ENCODE peak calls at places on chromosomes 7 and 10, in five cellular contexts. R is upper lobe of left lung, N is GM12878, U is K562, G is HepG2. H is an unnamed sample.

GRCh38 chr7:6259257-6259656 is 13.2 kb downstream of the CYTH3 start:
- ATAC-seq in U (no peak), N (no peak), R (no peak), G (no peak), H (no peak)

GRCh38 chr10:35492387-35493195 is 112.5 kb upstream of the GJD4 start:
- ATAC-seq in U (peak; percentile 73), R (no peak), G (no peak), N (no peak), H (no peak)

GRCh38 chr7:128010392-128011078 is 20.7 kb downstream of the LRRC4 start:
- ATAC-seq in N (peak; percentile 37), U (peak; percentile 74), G (peak; percentile 37), R (no peak), H (no peak)

GRCh38 chr10:31871266-31871887 is 57.3 kb downstream of the ARHGAP12 start:
- ATAC-seq in R (no peak), U (peak; percentile 38), N (no peak), G (no peak), H (no peak)

GRCh38 chr10:129692695-129693094 is 225.7 kb downstream of the MGMT start:
- ATAC-seq in N (no peak), G (no peak), R (no peak), U (no peak), H (no peak)

GRCh38 chr10:99779335-99779734 is 3.1 kb upstream of the ABCC2 start:
- ATAC-seq in R (peak; percentile 33), N (peak; percentile 55), U (no peak), G (peak; percentile 27), H (peak; percentile 46)

GRCh38 chr7:28509256-28510021 is 97.1 kb downstream of the CREB5 start:
- ATAC-seq in R (peak; percentile 73), G (no peak), N (peak; percentile 95), U (no peak), H (no peak)

GRCh38 chr10:73931767-73932624 is 21.1 kb downstream of the PLAU start:
- ATAC-seq in G (no peak), U (peak; percentile 73), R (peak; percentile 46), N (peak; percentile 89), H (no peak)

GRCh38 chr7:139659922-139660316 is 117.9 kb downstream of the HIPK2 start:
- ATAC-seq in G (peak; percentile 21), N (no peak), R (no peak), U (no peak), H (no peak)

GRCh38 chr7:17506090-17506489 is 207.6 kb downstream of the AHR start:
- ATAC-seq in U (no peak), G (peak; percentile 87), R (no peak), N (peak; percentile 78), H (no peak)

GRCh38 chr7:67902143-67902542 is 905.5 kb downstream of the TYW1 start:
- ATAC-seq in U (no peak), G (no peak), N (no peak), R (no peak), H (no peak)

GRCh38 chr7:94297397-94297838 is 97.3 kb upstream of the COL1A2 start:
- ATAC-seq in N (no peak), G (no peak), R (peak; percentile 82), U (no peak), H (peak; percentile 86)

GRCh38 chr7:122006687-122007086 is 133.7 kb downstream of the PTPRZ1 start:
- ATAC-seq in R (no peak), U (no peak), G (no peak), N (no peak), H (no peak)

GRCh38 chr10:63456437-63457210 is 9.2 kb downstream of the JMJD1C start:
- ATAC-seq in R (no peak), N (no peak), G (no peak), U (no peak), H (no peak)

GRCh38 chr7:18895456-18895855 is 222.0 kb downstream of the TWIST1 start:
- ATAC-seq in U (no peak), G (no peak), N (no peak), R (no peak), H (no peak)

GRCh38 chr10:126262186-126262838 is 126.0 kb downstream of the ADAM12 start:
- ATAC-seq in N (no peak), U (no peak), G (no peak), R (no peak), H (peak; percentile 53)

GRCh38 chr7:5001003-5001402 is 42.0 kb upstream of the MMD2 start:
- ATAC-seq in R (no peak), G (no peak), N (no peak), U (no peak), H (no peak)

GRCh38 chr10:93515071-93515962 is 18.9 kb downstream of the CEP55 start:
- ATAC-seq in R (peak; percentile 75), N (no peak), G (no peak), U (no peak), H (peak; percentile 31)

GRCh38 chr7:47836513-47837202 is 111.6 kb downstream of the PKD1L1 start:
- ATAC-seq in R (no peak), G (peak; percentile 27), U (no peak), N (no peak), H (no peak)

GRCh38 chr7:103989785-103990775 is 622 bp upstream of the RELN start:
- ATAC-seq in R (peak; percentile 28), G (peak; percentile 85), N (no peak), U (peak; percentile 71), H (peak; percentile 29)

GRCh38 chr7:171364-171904 is 20.9 kb upstream of the FAM20C start:
- ATAC-seq in N (no peak), U (peak; percentile 68), G (peak; percentile 81), R (no peak), H (no peak)

GRCh38 chr7:131383417-131383816 is 55.7 kb downstream of the MKLN1 start:
- ATAC-seq in N (no peak), U (no peak), R (peak; percentile 41), G (no peak), H (no peak)

GRCh38 chr10:78210548-78210947 is 176.9 kb downstream of the RPS24 start:
- ATAC-seq in G (no peak), N (no peak), U (no peak), R (no peak), H (no peak)

GRCh38 chr7:130993671-130994365 is 259.8 kb upstream of the KLF14 start:
- ATAC-seq in U (no peak), G (peak; percentile 22), R (no peak), N (peak; percentile 84), H (no peak)

GRCh38 chr10:38047666-38048065 is 37.2 kb downstream of the ZNF33A start:
- ATAC-seq in G (no peak), R (no peak), N (peak; percentile 77), U (no peak), H (no peak)

GRCh38 chr10:77865585-77866324 is 60.8 kb downstream of the DLG5 start:
- ATAC-seq in G (peak; percentile 21), N (no peak), U (peak; percentile 54), R (no peak), H (no peak)

GRCh38 chr7:27899601-27900000 is 159.6 kb downstream of the TAX1BP1 start:
- ATAC-seq in N (no peak), G (no peak), U (no peak), R (no peak), H (no peak)

GRCh38 chr10:13633689-13634088 is 46.9 kb downstream of the PRPF18 start:
- ATAC-seq in R (peak; percentile 76), U (no peak), G (no peak), N (no peak), H (peak; percentile 90)
- TF ChIP-seq EP300 in R (no peak), U (no peak), G (no peak), N (no peak), H (no peak)

GRCh38 chr7:92811158-92811557 is 25.2 kb downstream of the CDK6 start:
- ATAC-seq in U (no peak), N (no peak), R (no peak), G (no peak), H (no peak)

GRCh38 chr7:92808635-92809034 is 27.7 kb downstream of the CDK6 start:
- ATAC-seq in U (no peak), N (no peak), G (no peak), R (no peak), H (no peak)

GRCh38 chr7:92808006-92808405 is 28.4 kb downstream of the CDK6 start:
- ATAC-seq in U (no peak), R (no peak), G (no peak), N (no peak), H (no peak)

GRCh38 chr7:92810242-92810611 is 26.1 kb downstream of the CDK6 start:
- ATAC-seq in R (no peak), U (peak; percentile 80), N (peak; percentile 54), G (no peak), H (no peak)

DNA sequence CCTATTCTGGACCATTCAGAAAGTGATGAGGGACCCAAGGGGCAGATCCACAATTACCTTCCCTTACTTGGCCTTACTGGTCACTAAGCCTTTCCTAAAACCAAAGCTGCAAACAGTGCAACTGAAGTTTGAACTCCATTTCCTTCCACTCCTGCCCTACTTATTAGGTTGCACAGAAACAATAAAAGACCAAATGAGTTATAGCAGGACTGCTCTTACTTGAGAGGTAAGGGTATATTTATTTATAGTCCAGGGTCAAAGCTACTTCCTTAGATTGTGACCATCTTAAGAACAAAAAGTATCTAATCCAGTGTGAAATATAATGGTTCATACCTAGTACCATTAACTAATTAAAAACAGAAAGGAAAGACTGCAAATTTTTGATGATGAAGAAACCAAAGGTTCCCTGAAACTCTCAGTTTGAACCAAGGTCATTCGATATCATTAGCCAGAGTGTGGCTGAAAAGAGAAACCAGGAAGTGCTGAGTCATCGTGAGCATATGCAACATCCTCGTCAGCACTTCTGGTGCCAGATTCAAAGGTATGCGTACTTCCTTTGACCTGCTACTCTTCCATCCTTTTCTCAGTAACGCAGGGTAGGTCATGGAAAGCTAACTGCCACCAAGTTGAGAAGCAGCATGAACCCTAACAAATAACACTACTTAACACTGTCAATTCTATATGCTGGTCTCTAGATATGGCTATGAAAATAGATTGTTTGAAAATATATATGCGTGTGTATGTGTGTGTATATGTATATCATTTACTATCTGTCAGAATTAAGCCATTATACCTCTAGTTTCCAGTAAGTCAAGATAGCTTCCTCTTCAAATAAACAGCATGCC is 26.8 kb downstream of the CDK6 start:
- ATAC-seq in U (peak; percentile 86), N (peak; percentile 76), R (peak; percentile 81), G (peak; percentile 95), H (peak; percentile 85)
- TF ChIP-seq POLR2AphosphoS5 in U (no peak), N (peak; percentile 68), R (peak; percentile 71), G (no peak), H (peak; percentile 88)

GRCh38 chr7:74479961-74480829 is 26.5 kb downstream of the GTF2IRD1 start:
- ATAC-seq in G (peak; percentile 86), N (peak; percentile 64), R (peak; percentile 67), U (no peak), H (peak; percentile 65)
- TF ChIP-seq POLR2A in G (no peak), N (no peak), R (peak; percentile 29), U (no peak), H (peak; percentile 46)

GRCh38 chr7:120564145-120564544 is 291.2 kb downstream of the KCND2 start:
- ATAC-seq in R (no peak), G (no peak), N (no peak), U (no peak), H (no peak)
- TF ChIP-seq EP300 in R (no peak), G (no peak), N (no peak), U (no peak), H (no peak)

GRCh38 chr10:131059881-131060280 is 251.6 kb downstream of the TCERG1L start:
- ATAC-seq in G (no peak), R (no peak), N (no peak), U (no peak), H (no peak)

GRCh38 chr10:131062621-131063260 is 248.8 kb downstream of the TCERG1L start:
- ATAC-seq in R (peak; percentile 7), G (no peak), U (no peak), N (no peak), H (no peak)

GRCh38 chr10:131065673-131066331 is 245.7 kb downstream of the TCERG1L start:
- ATAC-seq in N (no peak), G (no peak), R (peak; percentile 39), U (no peak), H (no peak)

GRCh38 chr10:131061221-131061620 is 250.3 kb downstream of the TCERG1L start:
- ATAC-seq in N (no peak), G (no peak), R (no peak), U (no peak), H (no peak)

GRCh38 chr10:131063311-131063710 is 248.2 kb downstream of the TCERG1L start:
- ATAC-seq in G (no peak), U (no peak), N (no peak), R (no peak), H (no peak)
- TF ChIP-seq POLR2AphosphoS5 in G (no peak), U (no peak), N (no peak), R (no peak), H (no peak)